ENCODE peak calls at places on chromosomes 13 and 19, in four cellular contexts. O, C, S and Z are unnamed samples.

GRCh38 chr19:10927691-10928562 is 512 bp downstream of the YIPF2 start:
- DNase-seq in O (no peak), C (no peak), S (no peak), Z (no peak)

GRCh38 chr19:45753548-45753947 is 15.5 kb downstream of the SIX5 start:
- DNase-seq in O (no peak), C (no peak), S (no peak), Z (no peak)

GRCh38 chr19:46616631-46617322 is 8.1 kb downstream of the PTGIR start:
- DNase-seq in O (no peak), C (no peak), S (no peak), Z (peak)

GRCh38 chr13:31913459-31913858 is 118.1 kb upstream of the FRY start:
- DNase-seq in O (no peak), C (no peak), S (no peak), Z (no peak)

GRCh38 chr19:23070353-23070781 is 46.5 kb upstream of the ZNF730 start:
- DNase-seq in O (peak), C (no peak), S (peak), Z (peak)

GRCh38 chr19:46674416-46675178 is 13.6 kb upstream of the DACT3 start:
- DNase-seq in O (no peak), C (no peak), S (no peak), Z (no peak)

GRCh38 chr13:54317722-54318121 is 1289.1 kb downstream of the OLFM4 start:
- DNase-seq in O (no peak), C (no peak), S (no peak), Z (no peak)

GRCh38 chr19:2167896-2168618 is 4.3 kb downstream of the DOT1L start:
- DNase-seq in O (peak), C (no peak), S (no peak), Z (no peak)

GRCh38 chr13:93108111-93108581 is 118.5 kb upstream of the GPC6 start:
- DNase-seq in O (no peak), C (no peak), S (no peak), Z (no peak)

GRCh38 chr13:110216403-110217041 is 90.4 kb downstream of the COL4A1 start:
- DNase-seq in O (no peak), C (no peak), S (no peak), Z (no peak)

GRCh38 chr13:105465251-105465650 is 1070.2 kb downstream of the EFNB2 start:
- DNase-seq in O (no peak), C (no peak), S (no peak), Z (no peak)

GRCh38 chr13:103525530-103525929 is 459.3 kb upstream of the SLC10A2 start:
- DNase-seq in O (no peak), C (no peak), S (no peak), Z (no peak)

GRCh38 chr13:79674765-79675515 is 194.0 kb downstream of the NDFIP2 start:
- DNase-seq in O (no peak), C (no peak), S (no peak), Z (no peak)

GRCh38 chr13:37047032-37047431 is 12.5 kb downstream of the SUPT20H start:
- DNase-seq in O (no peak), C (no peak), S (no peak), Z (no peak)

GRCh38 chr13:49952168-49952567 is 16.0 kb upstream of the SPRYD7 start:
- DNase-seq in O (no peak), C (no peak), S (no peak), Z (no peak)

GRCh38 chr13:95509521-95510315 is 42.8 kb upstream of the CLDN10 start:
- DNase-seq in O (no peak), C (no peak), S (no peak), Z (no peak)

GRCh38 chr19:54729416-54730188 is 5.4 kb downstream of the KIR3DL3 start:
- DNase-seq in O (no peak), C (no peak), S (no peak), Z (no peak)

GRCh38 chr13:107421951-107422350 is 793.4 kb downstream of the LIG4 start:
- DNase-seq in O (no peak), C (no peak), S (no peak), Z (no peak)

GRCh38 chr19:58529405-58529804 is 9.8 kb upstream of the ZBTB45 start:
- DNase-seq in O (no peak), C (no peak), S (no peak), Z (no peak)

GRCh38 chr13:29845440-29846056 is 4.9 kb downstream of the UBL3 start:
- DNase-seq in O (no peak), C (no peak), S (no peak), Z (no peak)

GRCh38 chr13:25886438-25887214 is 165.2 kb downstream of the SHISA2 start:
- DNase-seq in O (no peak), C (no peak), S (no peak), Z (no peak)

GRCh38 chr19:13670846-13671245 is 93.5 kb upstream of the MRI1 start:
- DNase-seq in O (no peak), C (no peak), S (no peak), Z (no peak)
- TF ChIP-seq POLR2AphosphoS5 in O (no peak), C (no peak), S (no peak), Z (no peak)

DNA sequence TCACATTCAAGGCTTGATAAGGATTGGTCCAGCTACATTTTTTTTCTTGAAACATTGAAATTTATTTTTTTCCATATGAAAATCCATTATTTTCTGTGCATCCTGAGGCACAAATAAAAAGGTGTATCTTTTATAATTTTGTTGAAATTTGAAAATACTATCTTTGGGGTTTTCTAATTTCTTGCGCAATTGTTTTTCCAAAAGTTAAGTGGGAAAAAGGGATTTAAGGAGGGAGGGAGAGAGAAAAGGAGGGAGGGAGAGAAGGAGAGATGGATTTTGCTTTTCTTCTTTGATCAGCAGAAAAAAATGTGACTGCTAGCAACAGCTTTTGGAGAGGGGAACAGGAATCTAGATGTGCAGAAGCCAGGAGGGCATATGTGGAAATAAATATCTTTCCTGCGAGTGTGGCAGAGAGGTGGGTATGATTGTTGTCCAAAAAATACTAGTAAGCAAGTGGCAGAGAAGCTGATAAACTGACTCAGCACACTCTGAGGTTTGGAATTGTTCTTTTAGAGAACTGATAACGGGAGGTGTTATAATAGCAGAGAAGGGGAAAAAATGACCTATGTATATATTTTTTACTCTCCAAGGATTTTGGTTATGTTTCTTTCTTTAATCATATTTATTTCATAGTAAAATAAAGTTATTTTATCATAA is 61.2 kb upstream of the EDNRB start:
- DNase-seq in O (no peak), C (no peak), S (no peak), Z (no peak)
- TF ChIP-seq POLR2A in O (no peak), C (no peak), S (no peak), Z (no peak)

DNA sequence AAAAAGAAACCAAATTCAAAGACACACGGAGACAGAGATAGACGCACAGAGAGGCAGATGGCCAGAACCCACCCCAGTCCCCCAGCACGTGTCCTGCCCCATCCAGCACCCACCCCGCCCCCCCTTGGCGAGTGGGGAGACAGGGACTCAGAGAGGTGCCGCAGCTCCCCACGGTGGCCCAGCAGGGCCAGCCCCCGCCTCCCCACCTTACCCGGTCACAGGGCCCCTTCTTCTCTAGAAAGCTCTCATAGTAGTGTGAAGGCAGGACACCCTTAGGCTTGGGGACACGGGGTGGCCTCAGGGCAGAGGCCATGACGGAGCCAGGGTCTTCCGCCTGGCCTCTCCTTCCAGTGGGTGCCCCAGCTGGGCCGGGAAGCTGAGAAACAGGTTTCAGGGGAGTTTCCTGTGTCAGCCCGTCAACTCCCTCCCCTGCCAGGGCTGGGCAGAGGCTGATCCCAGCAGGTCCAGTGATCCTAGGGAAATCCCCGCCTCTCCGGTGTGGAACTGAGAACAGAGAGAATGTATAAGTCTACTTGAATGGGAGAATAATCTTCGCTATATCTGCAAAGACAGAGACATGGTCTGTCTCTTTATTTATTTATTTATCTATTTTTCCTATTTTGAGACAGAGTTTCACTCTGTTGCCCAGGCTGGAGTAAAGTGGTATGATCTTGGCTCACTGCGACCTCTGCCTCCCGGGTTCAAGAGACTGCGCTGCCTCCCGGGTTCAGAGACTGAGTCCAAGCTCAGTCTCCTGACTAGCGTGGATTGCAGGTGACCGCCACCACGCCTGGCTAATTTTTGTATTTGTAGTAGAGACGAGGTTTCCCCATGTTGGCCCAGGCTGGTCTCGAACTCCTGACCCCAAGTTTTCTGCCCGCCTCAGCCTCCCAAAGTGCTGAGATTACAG is at the start of gene STAP2:
- DNase-seq in O (no peak), C (peak), S (no peak), Z (peak)
- TF ChIP-seq POLR2AphosphoS5 in O (no peak), C (no peak), S (no peak), Z (no peak)

GRCh38 chr13:52356327-52356726 is 49.6 kb downstream of the THSD1 start:
- DNase-seq in O (no peak), C (no peak), S (no peak), Z (no peak)

GRCh38 chr13:52361225-52361624 is 44.7 kb downstream of the THSD1 start:
- DNase-seq in O (no peak), C (no peak), S (no peak), Z (no peak)

GRCh38 chr13:52359534-52359933 is 46.4 kb downstream of the THSD1 start:
- DNase-seq in O (no peak), C (no peak), S (no peak), Z (no peak)
- TF ChIP-seq POLR2A in O (no peak), C (no peak), S (no peak), Z (no peak)

GRCh38 chr19:42288411-42288810 is 13.5 kb upstream of the PRR19 start:
- DNase-seq in O (no peak), C (no peak), S (no peak), Z (no peak)

GRCh38 chr19:42289556-42290041 is 12.3 kb upstream of the PRR19 start:
- DNase-seq in O (no peak), C (no peak), S (no peak), Z (no peak)

GRCh38 chr19:42290136-42290522 is 11.8 kb upstream of the PRR19 start:
- DNase-seq in O (no peak), C (no peak), S (no peak), Z (no peak)

GRCh38 chr19:42287826-42288107 is 14.2 kb upstream of the PRR19 start:
- DNase-seq in O (no peak), C (no peak), S (no peak), Z (no peak)

DNA sequence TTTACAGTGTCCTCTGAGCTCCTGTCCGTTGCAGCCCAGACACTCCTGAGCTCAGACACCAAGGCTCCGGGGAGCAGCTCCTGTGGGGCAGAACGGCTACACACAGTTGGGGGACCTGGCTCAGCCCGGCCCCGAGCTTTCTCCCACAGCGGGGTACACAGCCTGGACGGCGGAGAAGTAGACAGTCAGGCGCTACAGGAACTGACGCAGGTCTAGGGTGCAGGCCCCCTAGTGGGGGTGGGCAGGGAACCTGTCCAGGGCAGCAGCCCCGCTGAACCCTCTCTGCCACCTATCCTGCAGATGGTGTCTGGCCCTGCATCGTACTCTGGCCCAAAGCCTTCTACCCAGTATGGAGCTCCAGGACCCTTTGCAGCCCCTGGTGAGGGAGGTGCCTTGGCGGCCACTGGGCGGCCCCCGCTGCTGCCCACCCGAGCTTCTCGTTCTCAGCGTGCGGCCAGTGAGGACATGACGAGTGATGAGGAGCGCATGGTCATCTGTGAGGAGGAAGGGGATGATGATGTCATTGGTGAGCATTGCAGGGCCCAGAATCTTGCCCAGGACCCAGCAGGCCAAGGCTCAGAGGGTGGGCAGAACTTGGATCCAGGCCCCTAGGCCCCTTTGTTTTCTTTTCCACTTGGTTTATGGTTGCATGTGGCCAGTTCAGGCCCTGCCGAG is 12.9 kb upstream of the PRR19 start:
- DNase-seq in O (no peak), C (no peak), S (no peak), Z (no peak)
- TF ChIP-seq POLR2AphosphoS5 in O (no peak), C (no peak), S (no peak), Z (no peak)

GRCh38 chr19:15331419-15332310 is 674 bp downstream of the BRD4 start:
- DNase-seq in O (peak), C (peak), S (no peak), Z (no peak)
- TF ChIP-seq POLR2A in O (no peak), C (no peak), S (no peak), Z (no peak)

GRCh38 chr19:4533334-4533733 is 1.7 kb downstream of the PLIN5 start:
- DNase-seq in O (no peak), C (no peak), S (no peak), Z (no peak)

GRCh38 chr19:4533835-4534424 is 1.1 kb downstream of the PLIN5 start:
- DNase-seq in O (no peak), C (peak), S (no peak), Z (no peak)

GRCh38 chr19:4537953-4538600 is 1.8 kb downstream of the LRG1 start:
- DNase-seq in O (no peak), C (no peak), S (no peak), Z (no peak)

GRCh38 chr19:4536798-4537197 is 1.8 kb upstream of the PLIN5 start:
- DNase-seq in O (no peak), C (no peak), S (no peak), Z (no peak)

GRCh38 chr19:4534836-4535658 is at the start of gene PLIN5:
- DNase-seq in O (peak), C (peak), S (peak), Z (peak)
- TF ChIP-seq POLR2AphosphoS5 in O (no peak), C (no peak), S (peak), Z (no peak)

DNA sequence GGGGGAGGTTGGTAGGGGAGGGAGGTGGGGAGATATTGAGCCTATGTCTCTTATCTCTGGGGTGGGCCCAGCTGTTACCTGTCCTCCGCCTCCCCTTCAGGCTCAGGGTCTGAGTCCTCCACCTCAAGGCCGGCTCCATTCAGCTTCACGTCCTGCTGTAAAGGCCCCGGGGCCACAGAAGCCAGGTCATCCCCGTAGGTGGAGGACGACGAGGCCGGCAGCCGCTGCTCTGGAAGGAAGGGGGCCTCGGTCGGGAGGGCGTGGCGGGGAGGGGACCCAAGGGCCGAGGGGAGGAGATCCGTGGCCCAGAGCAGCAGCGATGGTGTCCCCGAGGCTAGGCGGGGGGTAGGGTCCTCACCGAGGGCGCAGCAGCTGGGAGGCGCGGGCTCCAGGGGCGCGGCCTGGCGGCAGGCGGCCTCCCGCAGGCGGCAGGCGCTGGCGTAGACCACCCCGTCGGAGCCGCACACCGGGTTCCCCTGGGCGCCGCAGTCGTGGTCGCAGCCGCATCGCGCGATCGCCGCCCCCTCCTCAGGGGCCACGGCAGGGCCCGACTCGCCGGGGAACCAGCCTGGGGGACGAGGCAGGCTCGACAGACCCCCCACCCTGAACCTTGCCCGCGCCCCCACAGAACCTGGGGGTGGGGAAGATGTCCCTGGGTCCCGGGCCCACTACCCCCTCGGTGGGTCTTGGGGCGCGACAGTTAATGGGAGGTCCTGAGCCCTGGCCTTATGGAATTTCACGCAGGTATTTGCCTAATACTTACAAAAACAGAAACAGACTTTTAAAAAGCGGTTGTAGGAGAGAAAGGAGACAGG is 7.5 kb downstream of the F2RL3 start:
- DNase-seq in O (no peak), C (peak), S (no peak), Z (no peak)
- TF ChIP-seq POLR2A in O (no peak), C (no peak), S (no peak), Z (no peak)